ENCODE peak calls at places on chromosomes 13 and 19, in nine cellular contexts. B, J, P, S, L, V, H, E and Z are unnamed samples.
A peak's percentile ranks its signal among the peaks of the same experiment; 100 is the strongest.

GRCh38 chr19:39384839-39385568 is 5.9 kb downstream of the PAF1 start:
- DNase-seq in J (no peak), E (no peak), B (no peak), P (no peak), H (no peak), V (no peak), L (no peak), S (no peak), Z (no peak)

GRCh38 chr19:30385174-30385573 is 13.0 kb downstream of the ZNF536 start:
- DNase-seq in E (no peak), L (no peak), P (no peak), V (no peak), J (no peak), H (no peak), S (no peak), B (no peak), Z (no peak)

GRCh38 chr19:8641908-8642547 is 11.6 kb downstream of the NFILZ start:
- DNase-seq in L (no peak), V (peak; percentile 33), J (no peak), H (no peak), P (no peak), B (no peak), S (no peak), E (no peak), Z (peak; percentile 24)

GRCh38 chr19:47229674-47230121 is 1.3 kb downstream of the BBC3 start:
- DNase-seq in L (no peak), V (no peak), S (peak; percentile 38), B (no peak), J (no peak), P (no peak), E (no peak), H (no peak), Z (no peak)

GRCh38 chr13:44231786-44232516 is 141.7 kb upstream of the SERP2 start:
- DNase-seq in S (peak; percentile 76), P (no peak), J (peak; percentile 87), V (no peak), E (peak; percentile 88), L (peak; percentile 99), H (no peak), B (peak; percentile 95), Z (peak; percentile 51)

GRCh38 chr19:23070353-23070781 is 46.5 kb upstream of the ZNF730 start:
- DNase-seq in S (peak; percentile 11), B (no peak), E (no peak), H (no peak), J (no peak), P (peak; percentile 60), L (no peak), V (no peak), Z (peak; percentile 26)

GRCh38 chr13:58687130-58687529 is 1055.6 kb downstream of the PCDH17 start:
- DNase-seq in S (no peak), P (no peak), V (no peak), H (no peak), J (no peak), B (no peak), E (no peak), L (no peak), Z (no peak)

GRCh38 chr13:105063676-105064075 is 1471.8 kb downstream of the EFNB2 start:
- DNase-seq in E (no peak), B (no peak), J (no peak), V (no peak), P (no peak), H (no peak), S (no peak), L (no peak), Z (no peak)

GRCh38 chr13:109251958-109252357 is 534.4 kb downstream of the IRS2 start:
- DNase-seq in E (no peak), H (no peak), V (no peak), L (no peak), S (no peak), P (no peak), J (no peak), B (peak; percentile 12), Z (no peak)

GRCh38 chr19:5293607-5294089 is 47.0 kb downstream of the PTPRS start:
- DNase-seq in V (peak; percentile 76), L (no peak), J (no peak), P (peak; percentile 62), H (no peak), E (peak; percentile 73), B (no peak), S (no peak), Z (peak; percentile 46)

GRCh38 chr13:33624253-33624652 is 193.7 kb upstream of the RFC3 start:
- DNase-seq in L (no peak), P (no peak), B (no peak), E (no peak), V (no peak), S (no peak), H (no peak), J (no peak), Z (no peak)

GRCh38 chr19:5839312-5840017 is at the start of gene FUT6:
- DNase-seq in J (no peak), B (no peak), E (no peak), L (no peak), V (no peak), H (no peak), P (no peak), S (peak; percentile 61), Z (no peak)

GRCh38 chr19:55474269-55475265 is 1.9 kb upstream of the ZNF628 start:
- DNase-seq in V (no peak), L (peak; percentile 95), J (no peak), H (no peak), P (no peak), B (no peak), E (no peak), S (no peak), Z (no peak)

GRCh38 chr19:14048439-14049153 is 13.3 kb downstream of the PALM3 start:
- DNase-seq in J (peak; percentile 72), P (no peak), L (no peak), E (peak; percentile 83), S (peak; percentile 72), B (no peak), H (peak; percentile 65), V (peak; percentile 45), Z (no peak)

DNA sequence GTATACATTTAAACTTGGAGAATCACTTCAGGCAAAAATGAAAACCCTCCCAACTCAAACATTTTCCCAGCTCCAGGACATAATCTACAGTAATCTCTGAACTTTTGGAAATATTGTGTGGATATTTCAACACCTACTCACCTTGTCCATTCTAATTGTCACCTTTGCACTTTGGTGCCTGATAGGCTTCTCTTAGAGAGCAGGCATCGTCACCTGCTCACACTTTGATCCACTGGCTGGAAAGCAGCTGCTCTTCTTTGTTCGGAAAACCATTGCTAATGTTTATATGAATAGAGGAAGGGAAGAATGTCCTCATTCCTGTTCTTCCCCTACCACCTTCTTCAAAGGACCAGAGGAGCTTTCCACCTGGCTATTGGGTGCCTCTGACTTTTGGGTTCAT is 411.2 kb downstream of the FGF9 start:
- DNase-seq in H (no peak), P (no peak), L (no peak), B (no peak), S (no peak), V (no peak), J (no peak), E (no peak), Z (no peak)
- H3K4me3 ChIP-seq in H (no peak overlapping the region), P (no peak overlapping the region), L (no peak overlapping the region), B (no peak overlapping the region), S (no peak overlapping the region), V (no peak overlapping the region), J (no peak overlapping the region), E (no peak overlapping the region), Z (no peak overlapping the region)

DNA sequence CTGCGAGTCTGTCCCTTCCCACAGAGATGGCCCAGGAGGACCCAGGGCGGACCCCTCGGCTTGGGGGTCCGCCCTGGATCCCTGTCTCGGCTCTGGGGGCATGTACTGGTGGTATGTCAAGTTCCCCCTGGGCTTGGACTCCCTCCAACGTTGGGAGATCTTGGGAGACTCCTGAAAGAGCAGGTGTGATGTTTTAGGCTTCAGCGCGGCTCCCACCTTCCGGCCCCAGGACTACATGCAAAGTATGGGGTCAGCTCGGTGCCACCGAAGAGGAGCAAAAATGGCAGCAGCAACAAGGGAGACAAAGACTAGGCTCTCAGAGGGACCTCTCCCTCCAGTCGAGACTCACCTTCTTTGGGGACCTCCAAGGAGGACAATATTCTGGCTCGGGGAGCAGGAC is 4.2 kb downstream of the MAMSTR start:
- DNase-seq in J (peak; percentile 49), B (no peak), H (no peak), P (peak; percentile 60), S (peak; percentile 44), V (no peak), E (no peak), L (no peak), Z (no peak)
- H3K4me3 ChIP-seq in J (peak overlapping the region; percentile 81), B (peak overlapping the region; percentile 62), H (no peak overlapping the region), P (peak overlapping the region; percentile 35), S (peak overlapping the region; percentile 75), V (no peak overlapping the region), E (peak overlapping the region; percentile 77), L (no peak overlapping the region), Z (peak overlapping the region; percentile 54)

GRCh38 chr13:46307554-46307953 is 79.5 kb downstream of the RUBCNL start:
- DNase-seq in S (no peak), V (no peak), P (no peak), J (no peak), H (no peak), L (no peak), B (peak; percentile 11), E (no peak), Z (no peak)
- H3K4me3 ChIP-seq in S (no peak overlapping the region), V (no peak overlapping the region), P (no peak overlapping the region), J (no peak overlapping the region), H (no peak overlapping the region), L (no peak overlapping the region), B (no peak overlapping the region), E (no peak overlapping the region), Z (no peak overlapping the region)

GRCh38 chr13:32253911-32254399 is 61.2 kb downstream of the ZAR1L start:
- DNase-seq in J (no peak), L (no peak), H (no peak), S (no peak), B (no peak), E (no peak), V (no peak), P (no peak), Z (no peak)
- H3K4me3 ChIP-seq in J (peak overlapping the region; percentile 49), L (no peak overlapping the region), H (no peak overlapping the region), S (peak overlapping the region; percentile 35), B (no peak overlapping the region), E (peak overlapping the region; percentile 45), V (no peak overlapping the region), P (no peak overlapping the region), Z (no peak overlapping the region)